ENCODE peak calls at places on chromosomes 13 and 19, in ten cellular contexts. W is GM12878; Q is ovary; E is left ventricle myocardium inferior; J is activated T-cell treated with anti-CD3 and anti-CD28 coated beads for 1 hour; X is CD8-positive, alpha-beta memory T cell; S is stimulated activated CD4-positive, alpha-beta T cell treated with anti-CD3 and anti-CD28 coated beads, Interleukin-2, amount 100 ng/mL, for 48 hours; P is Right ventricle myocardium superior; Y is germinal center; C is EL. I is an unnamed sample.

GRCh38 chr13:97659602-97660001 is 225.6 kb downstream of the RAP2A start:
- DNase-seq in Y (no peak), Q (no peak), P (peak; percentile 38), S (no peak), C (no peak), J (no peak), E (no peak), W (no peak), X (no peak), I (no peak)

GRCh38 chr19:2446390-2446789 is 10.4 kb downstream of the LMNB2 start:
- DNase-seq in Q (peak; percentile 15), S (no peak), C (no peak), X (no peak), Y (peak; percentile 43), W (no peak), E (no peak), J (no peak), P (no peak), I (no peak)

GRCh38 chr19:18269336-18269735 is 4.9 kb downstream of the IQCN start:
- DNase-seq in X (no peak), E (no peak), C (no peak), W (no peak), J (no peak), Q (no peak), P (no peak), S (no peak), Y (no peak), I (no peak)

GRCh38 chr19:52211926-52212571 is 22.2 kb downstream of the PPP2R1A start:
- DNase-seq in W (no peak), J (no peak), P (no peak), E (no peak), Q (no peak), C (no peak), S (no peak), Y (no peak), X (no peak), I (no peak)

GRCh38 chr13:26965058-26965380 is 204.4 kb upstream of the GPR12 start:
- DNase-seq in S (no peak), W (no peak), C (no peak), Y (no peak), J (no peak), E (no peak), Q (no peak), X (no peak), P (no peak), I (no peak)

GRCh38 chr19:10863107-10863700 is 8.1 kb upstream of the CARM1 start:
- DNase-seq in Y (no peak), S (no peak), Q (peak; percentile 46), W (no peak), J (no peak), C (peak; percentile 64), P (no peak), X (no peak), E (no peak), I (peak; percentile 83)

GRCh38 chr13:74464656-74465055 is 330.5 kb upstream of the KLF12 start:
- DNase-seq in C (no peak), S (no peak), X (no peak), W (no peak), Y (no peak), E (peak; percentile 16), Q (no peak), J (no peak), P (peak; percentile 34), I (no peak)

GRCh38 chr13:76225815-76226489 is 589.8 kb downstream of the LMO7 start:
- DNase-seq in W (no peak), Y (no peak), P (peak; percentile 40), Q (no peak), S (no peak), X (no peak), C (no peak), J (no peak), E (peak; percentile 33), I (no peak)

GRCh38 chr19:9144920-9145319 is 4.7 kb downstream of the ZNF317 start:
- DNase-seq in E (no peak), W (no peak), X (no peak), S (no peak), Y (no peak), Q (no peak), J (no peak), C (no peak), P (no peak), I (no peak)

GRCh38 chr13:112592647-112593046 is 4.7 kb upstream of the TUBGCP3 start:
- DNase-seq in J (no peak), Q (no peak), S (no peak), X (no peak), C (no peak), P (no peak), W (no peak), Y (no peak), E (no peak), I (no peak)

GRCh38 chr13:101272886-101273285 is 143.4 kb downstream of the NALCN start:
- DNase-seq in W (no peak), S (no peak), C (no peak), Y (no peak), Q (no peak), J (no peak), X (no peak), E (no peak), P (no peak), I (no peak)

I was measured in islet precursor cell.